ENCODE peak calls at places on chromosomes 3 and 15, in five cellular contexts. I is effector memory CD4-positive, alpha-beta T cell; X is PC-3; N is fibroblast of lung; S is left lung. H is an unnamed sample.

GRCh38 chr3:11060500-11061251 is 68.1 kb downstream of the SLC6A1 start:
- DNase-seq in N (peak; percentile 57), X (peak; percentile 83), I (no peak), S (peak; percentile 93), H (peak; percentile 88)

GRCh38 chr3:107211608-107212007 is 165.6 kb upstream of the CCDC54 start:
- DNase-seq in X (no peak), N (no peak), I (no peak), S (no peak), H (no peak)

GRCh38 chr3:27633224-27633545 is 88.9 kb downstream of the EOMES start:
- DNase-seq in S (no peak), N (peak; percentile 66), I (peak; percentile 20), X (peak; percentile 46), H (no peak)

GRCh38 chr3:170961616-170962400 is 53.4 kb upstream of the EIF5A2 start:
- DNase-seq in S (no peak), I (no peak), N (peak; percentile 69), X (peak; percentile 74), H (peak; percentile 50)

GRCh38 chr3:25856902-25857518 is 67.1 kb downstream of the OXSM start:
- DNase-seq in X (peak; percentile 68), I (no peak), S (no peak), N (peak; percentile 72), H (peak; percentile 41)

GRCh38 chr3:134364061-134364935 is 9.9 kb downstream of the AMOTL2 start:
- DNase-seq in N (peak; percentile 95), X (peak; percentile 94), I (no peak), S (peak; percentile 93), H (peak; percentile 96)

GRCh38 chr3:15616053-15616452 is 14.5 kb downstream of the BTD start:
- DNase-seq in X (no peak), I (no peak), S (no peak), N (peak; percentile 49), H (no peak)

GRCh38 chr3:108225221-108225620 is 3.0 kb upstream of the IFT57 start:
- DNase-seq in X (no peak), I (no peak), S (no peak), N (no peak), H (no peak)

GRCh38 chr3:54358969-54359648 is 236.8 kb downstream of the CACNA2D3 start:
- DNase-seq in I (no peak), S (no peak), N (no peak), X (no peak), H (no peak)

GRCh38 chr3:8319935-8320634 is 181.5 kb upstream of the LMCD1 start:
- DNase-seq in X (peak; percentile 75), S (no peak), I (no peak), N (peak; percentile 31), H (no peak)

GRCh38 chr15:66080791-66081475 is 172.6 kb downstream of the MEGF11 start:
- DNase-seq in N (peak; percentile 47), X (no peak), I (no peak), S (no peak), H (peak; percentile 84)

GRCh38 chr3:163809540-163809993 is 1268.7 kb downstream of the SI start:
- DNase-seq in I (no peak), N (no peak), S (no peak), X (no peak), H (no peak)

GRCh38 chr3:14457999-14458398 is 55.6 kb downstream of the SLC6A6 start:
- DNase-seq in I (no peak), X (no peak), N (no peak), S (peak; percentile 81), H (no peak)

GRCh38 chr3:2615080-2615479 is 495.1 kb downstream of the IL5RA start:
- DNase-seq in S (no peak), N (no peak), I (no peak), X (no peak), H (no peak)

GRCh38 chr3:105997800-105998526 is 129.2 kb upstream of the CBLB start:
- DNase-seq in S (no peak), N (peak; percentile 95), X (peak; percentile 95), I (no peak), H (peak; percentile 60)

GRCh38 chr15:98649996-98650870 is 1.9 kb downstream of the IGF1R start:
- DNase-seq in N (peak; percentile 55), S (peak; percentile 86), X (peak; percentile 18), I (no peak), H (peak; percentile 50)

GRCh38 chr3:3685721-3686120 is 113.5 kb upstream of the LRRN1 start:
- DNase-seq in N (no peak), I (no peak), S (no peak), X (no peak), H (no peak)

GRCh38 chr3:138726966-138727365 is 107.8 kb downstream of the PIK3CB start:
- DNase-seq in N (peak; percentile 9), X (no peak), I (no peak), S (no peak), H (no peak)

GRCh38 chr3:11803977-11804903 is 42.4 kb downstream of the TAMM41 start:
- DNase-seq in N (peak; percentile 62), I (peak; percentile 6), X (peak; percentile 67), S (no peak), H (peak; percentile 73)

GRCh38 chr3:175941352-175941751 is 1082.2 kb downstream of the NAALADL2 start:
- DNase-seq in N (no peak), I (no peak), X (peak; percentile 61), S (no peak), H (peak; percentile 11)

GRCh38 chr3:121431717-121432517 is 113.9 kb downstream of the POLQ start:
- DNase-seq in X (peak; percentile 17), I (peak; percentile 37), S (no peak), N (peak; percentile 71), H (peak; percentile 56)

DNA sequence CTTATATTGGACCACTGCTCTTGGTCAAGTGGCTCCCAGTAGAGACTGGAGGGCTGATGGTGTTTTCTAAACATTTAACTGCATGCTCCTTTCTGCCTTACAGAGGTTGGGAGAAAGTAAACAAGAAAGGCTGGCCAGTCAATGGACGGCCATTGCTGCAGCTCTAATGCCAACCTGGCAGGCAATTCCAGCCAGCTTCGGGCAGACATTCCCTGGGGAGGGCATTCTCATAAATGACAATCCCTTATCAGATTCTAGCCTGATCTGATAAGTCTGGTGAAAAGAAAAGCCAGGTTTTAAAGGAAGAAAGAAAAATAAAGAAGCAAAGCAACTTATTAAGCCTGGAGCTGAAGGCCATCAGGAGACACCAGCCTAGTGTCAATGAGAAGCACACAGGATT is 60.7 kb downstream of the FRMD4B start:
- DNase-seq in I (no peak), S (no peak), X (no peak), N (no peak), H (no peak)
- H3K27ac ChIP-seq in I (no peak overlapping the region), S (no peak overlapping the region), X (no peak overlapping the region), N (no peak overlapping the region), H (no peak overlapping the region)

DNA sequence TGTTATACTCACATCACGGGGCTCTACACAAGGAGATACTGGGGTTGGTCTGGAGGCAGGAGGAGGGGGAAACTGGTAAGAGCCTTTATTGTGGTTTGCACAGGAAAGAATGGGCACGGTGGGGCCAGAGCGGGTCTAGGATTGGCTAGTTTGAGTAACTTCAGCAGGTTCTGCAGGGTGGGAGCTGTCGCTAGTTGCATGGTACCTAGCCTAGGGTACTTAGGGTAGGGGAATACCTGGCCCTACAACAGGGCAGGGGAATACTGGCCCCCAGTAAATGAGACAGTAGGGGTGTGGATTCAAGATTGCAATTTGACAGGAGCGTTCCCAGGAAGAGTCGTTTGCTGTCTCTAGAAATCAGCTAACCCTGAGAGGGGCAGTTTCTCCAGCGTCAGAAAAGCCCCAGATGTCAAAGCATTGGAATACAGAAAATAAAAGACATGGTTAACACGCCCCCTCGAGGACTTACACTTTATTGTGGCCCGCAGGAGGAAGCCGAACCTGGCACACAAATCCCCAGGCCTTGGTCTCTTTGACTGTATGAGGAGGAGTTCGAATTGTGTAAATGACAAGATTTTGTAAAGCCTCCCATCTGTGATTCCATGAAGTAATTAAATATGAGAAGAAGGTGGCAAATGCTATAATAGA is 32.0 kb downstream of the ST8SIA2 start:
- DNase-seq in N (no peak), S (no peak), X (no peak), I (no peak), H (no peak)
- H3K27ac ChIP-seq in N (no peak overlapping the region), S (no peak overlapping the region), X (no peak overlapping the region), I (no peak overlapping the region), H (no peak overlapping the region)

GRCh38 chr3:18426597-18426996 is 1.5 kb upstream of the SATB1 start:
- DNase-seq in I (no peak), N (no peak), S (no peak), X (no peak), H (no peak)
- H3K27ac ChIP-seq in I (peak overlapping the region; percentile 38), N (no peak overlapping the region), S (no peak overlapping the region), X (no peak overlapping the region), H (peak overlapping the region; percentile 91)

DNA sequence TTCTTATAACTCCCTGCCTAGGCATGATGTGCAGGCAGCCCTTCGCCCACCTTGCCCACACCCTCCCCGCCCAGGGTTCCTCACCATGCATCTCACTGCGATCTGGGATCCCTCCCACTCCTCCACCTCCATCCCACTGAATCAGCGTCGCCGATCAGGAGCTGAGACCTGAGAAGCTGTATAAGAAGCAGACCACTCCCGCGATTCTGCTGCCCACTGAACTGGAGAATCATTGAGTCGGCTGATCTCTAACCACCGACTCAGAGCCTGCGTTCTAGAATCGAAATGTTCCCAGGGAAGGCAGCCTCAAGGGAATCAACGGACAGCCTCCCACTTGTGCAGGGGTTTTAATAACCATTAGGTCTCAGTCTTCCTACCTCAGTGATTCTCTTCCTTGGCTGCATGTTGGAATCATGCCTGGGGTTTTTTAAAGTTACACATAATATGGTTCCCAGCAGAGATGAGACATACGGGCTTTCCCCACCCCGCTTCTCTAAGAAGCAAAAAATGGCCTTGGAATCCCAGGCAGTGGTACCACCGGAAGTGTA is 60.2 kb downstream of the TMEM44 start:
- DNase-seq in S (no peak), N (no peak), X (no peak), I (no peak), H (no peak)
- H3K27ac ChIP-seq in S (no peak overlapping the region), N (peak overlapping the region; percentile 65), X (no peak overlapping the region), I (no peak overlapping the region), H (peak overlapping the region; percentile 70)

DNA sequence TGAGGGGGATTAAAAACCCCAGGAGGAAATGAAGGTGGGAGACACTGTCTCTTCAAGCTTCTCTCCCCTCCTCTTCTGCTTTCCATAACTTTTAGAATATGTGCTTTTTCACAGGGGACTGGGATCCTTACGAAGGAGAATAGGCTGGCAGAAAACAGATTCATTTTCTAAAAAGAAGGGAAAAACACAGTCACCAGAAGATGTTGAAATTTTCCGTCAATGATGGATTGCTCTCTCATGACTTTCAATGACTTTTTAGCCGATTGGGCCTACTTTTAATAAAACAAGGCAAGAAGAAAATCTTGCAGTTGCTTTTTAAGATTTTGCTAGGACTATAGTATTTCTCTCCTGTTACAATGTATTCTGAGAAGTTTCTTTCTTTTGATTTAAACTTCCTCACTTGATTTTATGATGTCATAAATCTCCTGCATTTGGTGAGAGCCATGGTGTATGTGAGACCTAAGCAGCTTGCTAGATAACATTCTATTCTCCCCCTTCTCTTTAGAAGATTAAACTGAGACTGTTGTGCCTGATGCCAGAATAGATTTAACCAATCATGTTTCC is 241.2 kb downstream of the FEZF2 start:
- DNase-seq in X (no peak), I (no peak), N (peak; percentile 32), S (no peak), H (no peak)
- H3K27ac ChIP-seq in X (no peak overlapping the region), I (no peak overlapping the region), N (no peak overlapping the region), S (no peak overlapping the region), H (no peak overlapping the region)

DNA sequence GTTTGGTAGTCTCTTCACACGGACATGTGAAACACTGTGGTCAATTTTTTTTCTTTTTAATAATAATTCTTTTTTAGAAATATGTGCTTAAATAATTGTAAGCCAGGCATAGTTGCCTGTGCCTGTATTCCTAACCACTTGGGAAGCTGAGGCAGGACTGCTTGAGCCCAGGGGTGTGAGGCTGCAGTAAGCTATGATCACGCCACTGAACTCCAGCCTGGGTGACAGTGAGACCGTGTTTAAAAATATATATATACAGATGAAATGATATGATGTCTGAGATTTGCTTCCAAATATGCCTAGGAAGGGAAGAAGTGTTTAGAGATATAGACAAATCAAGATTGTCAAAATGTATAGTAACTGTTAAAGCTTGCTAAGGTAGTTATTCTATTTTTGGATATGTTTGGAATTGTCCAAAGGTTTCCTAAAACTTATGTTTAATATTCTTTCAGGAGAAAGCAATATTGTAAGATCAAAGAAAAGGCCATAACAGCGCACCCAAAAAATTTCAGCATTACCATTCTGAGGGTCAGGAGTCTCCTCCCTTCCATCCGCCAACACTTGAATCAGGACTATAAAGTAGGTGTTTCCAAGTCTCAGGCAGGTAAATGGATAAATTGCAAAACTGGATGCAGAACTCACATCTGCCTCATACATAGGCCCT is 563 bp upstream of the SELENOT start:
- DNase-seq in S (no peak), I (no peak), X (no peak), N (no peak), H (no peak)
- H3K27ac ChIP-seq in S (peak overlapping the region; percentile 96), I (peak overlapping the region; percentile 98), X (peak overlapping the region; percentile 85), N (peak overlapping the region; percentile 94), H (peak overlapping the region; percentile 74)